ENCODE peak calls at places on chromosome 4, in six cellular contexts. S is A172, Y is ACHN, K is lung microvascular endothelial cell, P is HT-29, G is memory B cell. C is an unnamed sample.

GRCh38 chr4:98599617-98600016 is 58.8 kb downstream of the TSPAN5 start:
- DNase-seq in G (no peak), S (no peak), Y (no peak), P (no peak), K (no peak), C (no peak)

GRCh38 chr4:108473163-108473720 is 147.1 kb upstream of the RPL34 start:
- DNase-seq in S (no peak), K (no peak), G (no peak), P (peak), Y (no peak), C (no peak)

GRCh38 chr4:13182136-13182535 is 302.0 kb downstream of the RAB28 start:
- DNase-seq in S (peak), K (no peak), P (no peak), Y (no peak), G (no peak), C (no peak)

GRCh38 chr4:2059726-2060577 is 825 bp downstream of the NAT8L start:
- DNase-seq in K (no peak), P (no peak), S (no peak), G (no peak), Y (peak), C (no peak)

GRCh38 chr4:145888393-145888792 is 50.2 kb downstream of the ZNF827 start:
- DNase-seq in G (no peak), Y (no peak), K (no peak), P (no peak), S (no peak), C (no peak)

GRCh38 chr4:99029852-99030251 is 34.3 kb downstream of the METAP1 start:
- DNase-seq in S (no peak), Y (no peak), P (no peak), G (no peak), K (no peak), C (no peak)

GRCh38 chr4:8594097-8595038 is 1.8 kb downstream of the CPZ start:
- DNase-seq in P (peak), K (peak), G (no peak), Y (peak), S (peak), C (peak)

GRCh38 chr4:178264001-178264400 is 821.8 kb upstream of the AGA start:
- DNase-seq in G (no peak), K (no peak), P (no peak), Y (no peak), S (no peak), C (no peak)

GRCh38 chr4:138035781-138036258 is 206.3 kb downstream of the SLC7A11 start:
- DNase-seq in Y (peak), K (peak), G (peak), P (peak), S (peak), C (peak)

GRCh38 chr4:13656569-13656988 is 29.1 kb upstream of the BOD1L1 start:
- DNase-seq in P (peak), S (peak), Y (peak), K (peak), G (peak), C (peak)

GRCh38 chr4:151226004-151226932 is 50.7 kb upstream of the PRSS48 start:
- DNase-seq in S (peak), P (no peak), G (no peak), Y (peak), K (peak), C (peak)

GRCh38 chr4:163540977-163541376 is 46.5 kb downstream of the TMA16 start:
- DNase-seq in S (peak), G (no peak), P (no peak), Y (peak), K (peak), C (no peak)

GRCh38 chr4:75724066-75724866 is at the start of gene USO1:
- DNase-seq in Y (peak), G (peak), P (peak), K (peak), S (peak), C (peak)

GRCh38 chr4:151862766-151863165 is 102.0 kb upstream of the GATB start:
- DNase-seq in S (peak), P (no peak), G (no peak), Y (no peak), K (no peak), C (peak)

GRCh38 chr4:152149734-152150133 is 386.2 kb downstream of the FBXW7 start:
- DNase-seq in G (no peak), K (no peak), S (no peak), P (no peak), Y (no peak), C (no peak)

GRCh38 chr4:78799551-78800495 is 23.7 kb downstream of the BMP2K start:
- DNase-seq in Y (no peak), G (no peak), K (no peak), P (no peak), S (no peak), C (no peak)

GRCh38 chr4:7206856-7207567 is 14.7 kb downstream of the SORCS2 start:
- DNase-seq in P (no peak), K (peak), G (no peak), S (peak), Y (peak), C (no peak)

GRCh38 chr4:100379583-100380105 is 138.2 kb downstream of the EMCN start:
- DNase-seq in S (no peak), G (no peak), P (no peak), K (no peak), Y (no peak), C (peak)

GRCh38 chr4:8217871-8218270 is 18.8 kb downstream of the SH3TC1 start:
- DNase-seq in G (no peak), P (no peak), S (no peak), K (no peak), Y (no peak), C (no peak)

GRCh38 chr4:37365888-37366287 is 121.3 kb downstream of the NWD2 start:
- DNase-seq in Y (no peak), P (no peak), K (no peak), G (no peak), S (peak), C (no peak)

GRCh38 chr4:60201052-60201673 is 999.0 kb upstream of the ADGRL3 start:
- DNase-seq in P (peak), Y (peak), S (peak), G (no peak), K (peak), C (peak)

GRCh38 chr4:83114576-83114975 is at the start of gene PLAC8:
- DNase-seq in K (no peak), Y (no peak), G (no peak), S (no peak), P (peak), C (peak)

GRCh38 chr4:60463846-60464502 is 736.2 kb upstream of the ADGRL3 start:
- DNase-seq in Y (peak), S (no peak), K (no peak), G (no peak), P (peak), C (peak)

GRCh38 chr4:137451150-137451850 is 81.0 kb downstream of the PCDH18 start:
- DNase-seq in S (no peak), G (no peak), K (no peak), P (no peak), Y (no peak), C (no peak)

GRCh38 chr4:159979953-159980352 is 877.1 kb downstream of the RAPGEF2 start:
- DNase-seq in S (no peak), G (no peak), Y (no peak), P (no peak), K (no peak), C (no peak)

GRCh38 chr4:107736924-107737448 is 17.0 kb upstream of the PAPSS1 start:
- DNase-seq in G (peak), P (peak), S (peak), K (peak), Y (peak), C (peak)

GRCh38 chr4:186472948-186473347 is 82.4 kb downstream of the MTNR1A start:
- DNase-seq in P (peak), K (peak), S (peak), G (no peak), Y (peak), C (peak)

GRCh38 chr4:168639914-168640313 is 143.1 kb downstream of the PALLD start:
- DNase-seq in K (no peak), P (no peak), S (no peak), Y (no peak), G (no peak), C (no peak)

GRCh38 chr4:36835246-36835645 is 409.3 kb upstream of the NWD2 start:
- DNase-seq in K (no peak), Y (no peak), P (no peak), G (no peak), S (no peak), C (no peak)

GRCh38 chr4:7842384-7843279 is 97.0 kb downstream of the AFAP1 start:
- DNase-seq in K (peak), S (peak), G (no peak), P (no peak), Y (peak), C (peak)

GRCh38 chr4:4912155-4912554 is 52.7 kb downstream of the MSX1 start:
- DNase-seq in K (no peak), G (no peak), S (no peak), P (no peak), Y (no peak), C (no peak)

GRCh38 chr4:147019061-147019460 is 73.4 kb upstream of the TTC29 start:
- DNase-seq in S (peak), Y (peak), P (peak), K (peak), G (peak), C (peak)

GRCh38 chr4:38050560-38051350 is 90.6 kb downstream of the PTTG2 start:
- DNase-seq in G (no peak), S (no peak), P (no peak), K (peak), Y (no peak), C (no peak)

GRCh38 chr4:74752798-74753197 is 41.5 kb downstream of the BTC start:
- DNase-seq in G (no peak), P (no peak), K (no peak), Y (no peak), S (no peak), C (no peak)

GRCh38 chr4:64756016-64756415 is 346.8 kb upstream of the TECRL start:
- DNase-seq in P (no peak), K (peak), Y (no peak), G (no peak), S (peak), C (no peak)

GRCh38 chr4:168797738-168798375 is 212.2 kb downstream of the CBR4 start:
- DNase-seq in Y (no peak), P (no peak), S (no peak), G (no peak), K (peak), C (no peak)

GRCh38 chr4:151325320-151326246 is at the start of gene SH3D19:
- DNase-seq in Y (peak), G (no peak), K (peak), S (peak), P (peak), C (peak)

GRCh38 chr4:54367059-54367458 is 138.0 kb downstream of the PDGFRA start:
- DNase-seq in G (no peak), K (no peak), Y (no peak), P (no peak), S (no peak), C (no peak)